ENCODE peak calls at places on chromosome 12, in five cellular contexts. One of them, this sample, is unnamed.

GRCh38 chr12:49893753-49894752 is 9.6 kb downstream of the FAIM2 start:
- DNase-seq in ovary: no peak
- DNase-seq in SK-N-SH: no peak
- DNase-seq in H1: no peak
- DNase-seq in HepG2: no peak
- DNase-seq in this sample: no peak

GRCh38 chr12:41604830-41605229 is 416.7 kb downstream of the PDZRN4 start:
- DNase-seq in ovary: no peak
- DNase-seq in SK-N-SH: no peak
- DNase-seq in H1: no peak
- DNase-seq in HepG2: no peak
- DNase-seq in this sample: no peak

GRCh38 chr12:64737539-64737938 is 21.7 kb downstream of the GNS start:
- DNase-seq in ovary: no peak
- DNase-seq in SK-N-SH: no peak
- DNase-seq in H1: no peak
- DNase-seq in HepG2: no peak
- DNase-seq in this sample: no peak

GRCh38 chr12:92472198-92472597 is 230.6 kb upstream of the PLEKHG7 start:
- DNase-seq in ovary: no peak
- DNase-seq in SK-N-SH: no peak
- DNase-seq in H1: no peak
- DNase-seq in HepG2: no peak
- DNase-seq in this sample: no peak

GRCh38 chr12:19338405-19338804 is 100.9 kb upstream of the AEBP2 start:
- DNase-seq in ovary: no peak
- DNase-seq in SK-N-SH: no peak
- DNase-seq in H1: no peak
- DNase-seq in HepG2: peak; percentile 1
- DNase-seq in this sample: no peak

GRCh38 chr12:3655331-3655900 is 97.5 kb downstream of the CRACR2A start:
- DNase-seq in ovary: no peak
- DNase-seq in SK-N-SH: peak; percentile 58
- DNase-seq in H1: peak; percentile 72
- DNase-seq in HepG2: peak; percentile 12
- DNase-seq in this sample: no peak

GRCh38 chr12:127485528-127485927 is 781.4 kb upstream of the TMEM132C start:
- DNase-seq in ovary: no peak
- DNase-seq in SK-N-SH: no peak
- DNase-seq in H1: no peak
- DNase-seq in HepG2: no peak
- DNase-seq in this sample: no peak

GRCh38 chr12:94184995-94185711 is 36.8 kb downstream of the PLXNC1 start:
- DNase-seq in ovary: no peak
- DNase-seq in SK-N-SH: no peak
- DNase-seq in H1: no peak
- DNase-seq in HepG2: no peak
- DNase-seq in this sample: no peak

GRCh38 chr12:89706551-89707348 is 1.9 kb downstream of the ATP2B1 start:
- DNase-seq in ovary: peak; percentile 30
- DNase-seq in SK-N-SH: peak; percentile 27
- DNase-seq in H1: no peak
- DNase-seq in HepG2: no peak
- DNase-seq in this sample: no peak

GRCh38 chr12:8032242-8033152 is at the start of gene FOXJ2:
- DNase-seq in ovary: peak; percentile 84
- DNase-seq in SK-N-SH: peak; percentile 91
- DNase-seq in H1: peak; percentile 82
- DNase-seq in HepG2: peak; percentile 11
- DNase-seq in this sample: peak; percentile 98

GRCh38 chr12:13247596-13247995 is 51.1 kb downstream of the EMP1 start:
- DNase-seq in ovary: no peak
- DNase-seq in SK-N-SH: no peak
- DNase-seq in H1: no peak
- DNase-seq in HepG2: no peak
- DNase-seq in this sample: no peak

GRCh38 chr12:78185109-78185508 is 354.4 kb downstream of the NAV3 start:
- DNase-seq in ovary: no peak
- DNase-seq in SK-N-SH: no peak
- DNase-seq in H1: no peak
- DNase-seq in HepG2: no peak
- DNase-seq in this sample: no peak

GRCh38 chr12:119412811-119413794 is 78.6 kb downstream of the CCDC60 start:
- DNase-seq in ovary: peak; percentile 57
- DNase-seq in SK-N-SH: peak; percentile 70
- DNase-seq in H1: peak; percentile 91
- DNase-seq in HepG2: peak; percentile 43
- DNase-seq in this sample: no peak

GRCh38 chr12:3381059-3382047 is 109.7 kb upstream of the PRMT8 start:
- DNase-seq in ovary: no peak
- DNase-seq in SK-N-SH: no peak
- DNase-seq in H1: peak; percentile 16
- DNase-seq in HepG2: no peak
- DNase-seq in this sample: no peak

GRCh38 chr12:86193931-86194330 is 62.3 kb downstream of the MGAT4C start:
- DNase-seq in ovary: no peak
- DNase-seq in SK-N-SH: no peak
- DNase-seq in H1: no peak
- DNase-seq in HepG2: no peak
- DNase-seq in this sample: no peak

GRCh38 chr12:54404061-54405004 is 14.7 kb downstream of the ITGA5 start:
- DNase-seq in ovary: peak; percentile 70
- DNase-seq in SK-N-SH: peak; percentile 64
- DNase-seq in H1: peak; percentile 95
- DNase-seq in HepG2: peak; percentile 40
- DNase-seq in this sample: no peak

GRCh38 chr12:54405573-54405972 is 13.5 kb downstream of the ITGA5 start:
- DNase-seq in ovary: no peak
- DNase-seq in SK-N-SH: no peak
- DNase-seq in H1: no peak
- DNase-seq in HepG2: no peak
- DNase-seq in this sample: no peak

GRCh38 chr12:54401127-54401526 is 16.6 kb upstream of the ZNF385A start:
- DNase-seq in ovary: no peak
- DNase-seq in SK-N-SH: no peak
- DNase-seq in H1: no peak
- DNase-seq in HepG2: no peak
- DNase-seq in this sample: no peak

GRCh38 chr12:54407183-54407905 is 11.7 kb downstream of the ITGA5 start:
- DNase-seq in ovary: no peak
- DNase-seq in SK-N-SH: no peak
- DNase-seq in H1: no peak
- DNase-seq in HepG2: no peak
- DNase-seq in this sample: no peak

GRCh38 chr12:54405106-54405505 is 14.0 kb downstream of the ITGA5 start:
- DNase-seq in ovary: no peak
- DNase-seq in SK-N-SH: no peak
- DNase-seq in H1: no peak
- DNase-seq in HepG2: no peak
- DNase-seq in this sample: no peak
- TF ChIP-seq CTCF in ovary: no peak
- TF ChIP-seq CTCF in SK-N-SH: no peak
- TF ChIP-seq CTCF in H1: no peak
- TF ChIP-seq CTCF in HepG2: no peak
- TF ChIP-seq CTCF in this sample: no peak

DNA sequence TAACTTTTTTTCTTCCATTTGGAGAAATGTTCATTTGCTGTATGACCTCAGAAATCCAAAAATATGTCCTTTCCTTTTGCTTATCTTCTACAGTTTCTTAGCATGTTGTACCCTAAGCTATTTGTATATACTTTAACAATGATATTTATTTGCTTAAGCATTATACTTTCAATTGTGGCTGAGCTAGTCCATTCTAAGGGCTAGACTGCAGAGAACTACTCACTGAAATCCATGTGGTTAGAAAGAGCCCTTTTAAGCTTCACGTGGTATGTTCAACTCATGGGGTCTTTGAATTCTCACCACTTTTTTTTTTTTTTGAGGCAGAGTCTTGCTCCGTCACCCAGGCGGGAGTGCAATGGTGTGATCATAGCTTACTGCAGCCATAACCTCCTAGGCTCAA is 122.5 kb downstream of the HMGA2 start:
- DNase-seq in ovary: no peak
- DNase-seq in SK-N-SH: no peak
- DNase-seq in H1: no peak
- DNase-seq in HepG2: no peak
- DNase-seq in this sample: no peak
- H3K4me1 ChIP-seq in ovary: peaks cover 6% of the 10 kb centered on the region
- H3K4me1 ChIP-seq in SK-N-SH: no peaks in the 10 kb centered on the region
- H3K4me1 ChIP-seq in H1: no peaks in the 10 kb centered on the region
- H3K4me1 ChIP-seq in HepG2: peaks cover 52% of the 10 kb centered on the region
- H3K4me1 ChIP-seq in this sample: peaks cover 6% of the 10 kb centered on the region

GRCh38 chr12:177980-178714 is 35.8 kb downstream of the SLC6A12 start:
- DNase-seq in ovary: no peak
- DNase-seq in SK-N-SH: no peak
- DNase-seq in H1: no peak
- DNase-seq in HepG2: no peak
- DNase-seq in this sample: no peak

GRCh38 chr12:180445-180844 is 33.5 kb downstream of the SLC6A12 start:
- DNase-seq in ovary: no peak
- DNase-seq in SK-N-SH: no peak
- DNase-seq in H1: no peak
- DNase-seq in HepG2: no peak
- DNase-seq in this sample: no peak

GRCh38 chr12:178715-179109 is 35.2 kb downstream of the SLC6A12 start:
- DNase-seq in ovary: no peak
- DNase-seq in SK-N-SH: no peak
- DNase-seq in H1: no peak
- DNase-seq in HepG2: no peak
- DNase-seq in this sample: no peak

GRCh38 chr12:179885-180284 is 34.1 kb downstream of the SLC6A12 start:
- DNase-seq in ovary: no peak
- DNase-seq in SK-N-SH: no peak
- DNase-seq in H1: no peak
- DNase-seq in HepG2: no peak
- DNase-seq in this sample: no peak

DNA sequence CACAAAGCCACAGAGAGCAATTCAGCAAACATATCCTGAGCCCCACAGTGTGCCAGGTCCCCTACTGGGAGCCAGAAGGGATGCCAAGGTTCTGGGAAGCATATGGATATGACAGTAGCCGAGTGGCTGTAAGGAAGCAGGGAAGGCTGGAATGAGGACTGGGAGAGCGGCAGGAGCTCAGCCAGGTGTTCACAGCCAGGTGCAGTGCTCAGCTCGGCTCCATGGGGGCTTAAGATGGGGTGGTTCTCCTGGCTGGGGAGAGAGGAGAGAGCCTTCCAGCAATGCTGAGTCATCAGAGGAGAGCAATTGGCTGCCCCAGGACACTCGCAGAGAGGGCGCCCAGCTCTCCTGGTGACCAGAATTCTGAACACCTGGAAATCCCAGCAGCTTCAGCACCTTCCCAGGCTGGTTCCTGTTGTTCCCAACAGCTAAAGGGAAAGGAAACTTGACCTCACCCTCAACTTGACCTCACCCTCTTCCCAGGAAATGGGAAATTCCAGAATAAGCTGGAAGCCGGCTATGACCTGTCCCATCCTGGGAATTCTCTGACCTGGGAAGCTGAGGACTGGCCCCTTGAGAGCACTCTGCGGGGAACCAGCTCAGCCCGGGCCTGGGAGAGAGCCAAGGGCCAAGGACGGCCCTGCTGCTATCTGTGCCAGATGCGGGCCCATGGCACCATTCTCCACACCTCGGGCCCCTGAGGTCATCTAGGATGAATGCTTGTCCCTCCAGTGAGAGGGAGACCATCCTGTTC is 34.6 kb downstream of the SLC6A12 start:
- DNase-seq in ovary: no peak
- DNase-seq in SK-N-SH: no peak
- DNase-seq in H1: no peak
- DNase-seq in HepG2: no peak
- DNase-seq in this sample: no peak
- TF ChIP-seq EP300 in ovary: no peak
- TF ChIP-seq EP300 in SK-N-SH: no peak
- TF ChIP-seq EP300 in H1: no peak
- TF ChIP-seq EP300 in HepG2: no peak
- TF ChIP-seq EP300 in this sample: no peak

GRCh38 chr12:90953956-90954421 is 987 bp downstream of the CCER1 start:
- DNase-seq in ovary: no peak
- DNase-seq in SK-N-SH: no peak
- DNase-seq in H1: peak; percentile 94
- DNase-seq in HepG2: peak; percentile 38
- DNase-seq in this sample: peak; percentile 78
- TF ChIP-seq CTCF in ovary: no peak
- TF ChIP-seq CTCF in SK-N-SH: no peak
- TF ChIP-seq CTCF in H1: peak; percentile 99
- TF ChIP-seq CTCF in HepG2: peak; percentile 64
- TF ChIP-seq CTCF in this sample: no peak

DNA sequence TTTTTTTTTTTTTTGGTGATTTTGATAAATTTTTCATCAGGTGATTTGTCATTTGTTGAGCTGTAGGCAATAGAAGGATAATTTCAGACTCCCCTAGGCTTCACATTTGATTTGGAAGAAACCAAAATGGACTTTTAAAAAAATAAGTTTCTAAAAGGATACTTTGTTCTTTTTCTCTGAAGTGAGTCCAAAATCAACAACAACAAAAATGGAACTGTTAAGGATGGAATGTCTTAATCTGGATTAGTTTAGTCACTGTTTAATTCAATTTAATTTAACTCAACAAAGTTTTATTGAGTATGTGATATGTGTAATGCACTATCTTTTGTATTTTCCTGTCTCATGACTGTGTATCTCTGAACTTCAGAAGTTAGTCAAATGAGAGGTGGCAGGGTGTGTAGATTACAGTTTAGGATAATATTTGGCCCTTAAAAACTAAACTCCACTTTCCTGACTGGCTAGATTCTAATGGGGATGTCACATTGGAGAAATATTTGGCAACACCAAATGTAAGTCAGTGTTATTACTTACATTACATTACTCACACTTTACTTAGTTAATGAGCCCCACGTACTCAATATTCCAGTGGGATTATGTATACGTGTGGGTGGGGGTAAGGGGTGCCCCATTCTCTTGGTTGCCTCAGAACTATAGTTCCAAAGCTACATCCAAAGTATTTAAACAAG is 209.7 kb downstream of the BCAT1 start:
- DNase-seq in ovary: no peak
- DNase-seq in SK-N-SH: no peak
- DNase-seq in H1: no peak
- DNase-seq in HepG2: no peak
- DNase-seq in this sample: no peak
- H3K4me1 ChIP-seq in ovary: no peaks in the 10 kb centered on the region
- H3K4me1 ChIP-seq in SK-N-SH: no peaks in the 10 kb centered on the region
- H3K4me1 ChIP-seq in H1: no peaks in the 10 kb centered on the region
- H3K4me1 ChIP-seq in HepG2: peaks cover 45% of the 10 kb centered on the region
- H3K4me1 ChIP-seq in this sample: peaks cover 11% of the 10 kb centered on the region

GRCh38 chr12:104478396-104479140 is 21.8 kb downstream of the CHST11 start:
- DNase-seq in ovary: no peak
- DNase-seq in SK-N-SH: no peak
- DNase-seq in H1: no peak
- DNase-seq in HepG2: no peak
- DNase-seq in this sample: no peak
- TF ChIP-seq EP300 in ovary: no peak
- TF ChIP-seq EP300 in SK-N-SH: no peak
- TF ChIP-seq EP300 in H1: no peak
- TF ChIP-seq EP300 in HepG2: no peak
- TF ChIP-seq EP300 in this sample: no peak

This sample was measured in upper lobe of left lung.